ENCODE peak calls at places on chromosomes 7 and 10, in eight cellular contexts. Y is cerebellar cortex; V is amniotic epithelial cell; T is stimulated activated CD4-positive, alpha-beta T cell treated with anti-CD3 and anti-CD28 coated beads, Interleukin-12 subunit alpha, Interleukin-12 subunit beta, amount 100 ng/mL, for 4 hours; Q is posterior vena cava; B is activated naive CD4-positive, alpha-beta T cell treated with anti-CD3 and anti-CD28 coated beads for 36 hours; M is ovary; L is hepatic stellate cell. E is an unnamed sample.

GRCh38 chr7:95027181-95027872 is 119.9 kb downstream of the PPP1R9A start:
- DNase-seq in Q (no peak), Y (no peak), M (no peak), T (no peak), V (no peak), L (no peak), B (no peak), E (no peak)

GRCh38 chr7:32163141-32163806 is 93.1 kb upstream of the PDE1C start:
- DNase-seq in Y (peak), V (peak), L (peak), Q (peak), M (peak), B (no peak), T (no peak), E (no peak)

GRCh38 chr7:140230862-140231778 is 54.3 kb upstream of the KDM7A start:
- DNase-seq in Q (peak), Y (peak), M (no peak), B (peak), V (no peak), L (peak), T (peak), E (peak)

GRCh38 chr10:94963901-94964300 is 25.4 kb downstream of the CYP2C9 start:
- DNase-seq in Q (no peak), T (no peak), V (peak), L (peak), M (no peak), Y (peak), B (no peak), E (no peak)

GRCh38 chr10:120789804-120790203 is 61.4 kb upstream of the WDR11 start:
- DNase-seq in T (no peak), M (no peak), V (no peak), L (no peak), Y (no peak), B (no peak), Q (no peak), E (no peak)

GRCh38 chr7:115728518-115728917 is 302.0 kb downstream of the TFEC start:
- DNase-seq in T (no peak), L (no peak), B (no peak), Q (no peak), M (no peak), Y (no peak), V (no peak), E (no peak)

GRCh38 chr7:158858592-158859503 is 2.5 kb downstream of the DYNC2I1 start:
- DNase-seq in T (no peak), L (no peak), M (no peak), B (peak), V (peak), Q (no peak), Y (no peak), E (peak)

GRCh38 chr7:74479961-74480829 is 26.5 kb downstream of the GTF2IRD1 start:
- DNase-seq in V (peak), Y (peak), B (no peak), M (peak), T (no peak), Q (peak), L (no peak), E (no peak)

GRCh38 chr7:74311305-74311744 is 22.1 kb downstream of the CLIP2 start:
- DNase-seq in Q (no peak), V (peak), Y (no peak), T (no peak), M (no peak), L (no peak), B (no peak), E (no peak)

GRCh38 chr7:91137969-91138368 is 126.3 kb upstream of the FZD1 start:
- DNase-seq in Y (no peak), V (no peak), Q (no peak), T (no peak), L (no peak), B (no peak), M (no peak), E (no peak)

GRCh38 chr10:125107166-125107949 is 53.0 kb downstream of the CTBP2 start:
- DNase-seq in L (no peak), Y (no peak), B (no peak), M (no peak), T (no peak), V (no peak), Q (no peak), E (no peak)

GRCh38 chr7:91918356-91918755 is 22.3 kb upstream of the AKAP9 start:
- DNase-seq in V (no peak), M (no peak), B (no peak), T (no peak), Q (no peak), Y (no peak), L (no peak), E (no peak)

GRCh38 chr7:127504715-127505114 is 80.7 kb downstream of the GCC1 start:
- DNase-seq in L (peak), Q (no peak), M (no peak), V (peak), T (peak), B (peak), Y (peak), E (peak)

E was measured in DND-41.